ENCODE peak calls at places on chromosomes 16 and 17, in nine cellular contexts. One of them, this sample, is unnamed.

GRCh38 chr17:30236807-30237206 is 1.3 kb upstream of the SLC6A4 start:
- DNase-seq in CD4-positive, alpha-beta memory T cell: no peak
- DNase-seq in Peyer's patch: peak; percentile 84
- DNase-seq in GM23248: peak; percentile 74
- DNase-seq in kidney: peak; percentile 91
- DNase-seq in lower lobe of right lung: peak; percentile 76
- DNase-seq in small intestine: peak; percentile 60
- DNase-seq in mammary epithelial cell: peak; percentile 30
- DNase-seq in CD8-positive, alpha-beta memory T cell: no peak
- DNase-seq in this sample: peak; percentile 55

GRCh38 chr16:89374393-89374948 is 115.9 kb downstream of the ANKRD11 start:
- DNase-seq in CD4-positive, alpha-beta memory T cell: no peak
- DNase-seq in Peyer's patch: no peak
- DNase-seq in GM23248: no peak
- DNase-seq in kidney: no peak
- DNase-seq in lower lobe of right lung: no peak
- DNase-seq in small intestine: no peak
- DNase-seq in mammary epithelial cell: no peak
- DNase-seq in CD8-positive, alpha-beta memory T cell: no peak
- DNase-seq in this sample: no peak

GRCh38 chr16:53094013-53094630 is 39.3 kb downstream of the CHD9 start:
- DNase-seq in CD4-positive, alpha-beta memory T cell: peak; percentile 3
- DNase-seq in Peyer's patch: peak; percentile 86
- DNase-seq in GM23248: no peak
- DNase-seq in kidney: peak; percentile 89
- DNase-seq in lower lobe of right lung: peak; percentile 87
- DNase-seq in small intestine: peak; percentile 88
- DNase-seq in mammary epithelial cell: no peak
- DNase-seq in CD8-positive, alpha-beta memory T cell: peak; percentile 56
- DNase-seq in this sample: no peak

GRCh38 chr16:56193951-56194726 is 2.9 kb downstream of the GNAO1 start:
- DNase-seq in CD4-positive, alpha-beta memory T cell: peak; percentile 83
- DNase-seq in Peyer's patch: peak; percentile 69
- DNase-seq in GM23248: peak; percentile 56
- DNase-seq in kidney: peak; percentile 95
- DNase-seq in lower lobe of right lung: peak; percentile 71
- DNase-seq in small intestine: peak; percentile 56
- DNase-seq in mammary epithelial cell: peak; percentile 45
- DNase-seq in CD8-positive, alpha-beta memory T cell: peak; percentile 48
- DNase-seq in this sample: peak; percentile 79

GRCh38 chr17:66300956-66301355 is 1.5 kb upstream of the PRKCA start:
- DNase-seq in CD4-positive, alpha-beta memory T cell: no peak
- DNase-seq in Peyer's patch: no peak
- DNase-seq in GM23248: peak; percentile 20
- DNase-seq in kidney: no peak
- DNase-seq in lower lobe of right lung: no peak
- DNase-seq in small intestine: no peak
- DNase-seq in mammary epithelial cell: no peak
- DNase-seq in CD8-positive, alpha-beta memory T cell: no peak
- DNase-seq in this sample: no peak

GRCh38 chr17:75502746-75503329 is 12.5 kb downstream of the CASKIN2 start:
- DNase-seq in CD4-positive, alpha-beta memory T cell: no peak
- DNase-seq in Peyer's patch: no peak
- DNase-seq in GM23248: no peak
- DNase-seq in kidney: no peak
- DNase-seq in lower lobe of right lung: peak; percentile 41
- DNase-seq in small intestine: no peak
- DNase-seq in mammary epithelial cell: no peak
- DNase-seq in CD8-positive, alpha-beta memory T cell: no peak
- DNase-seq in this sample: no peak

GRCh38 chr16:47592232-47592631 is 131.1 kb downstream of the PHKB start:
- DNase-seq in CD4-positive, alpha-beta memory T cell: no peak
- DNase-seq in Peyer's patch: no peak
- DNase-seq in GM23248: no peak
- DNase-seq in kidney: no peak
- DNase-seq in lower lobe of right lung: no peak
- DNase-seq in small intestine: no peak
- DNase-seq in mammary epithelial cell: no peak
- DNase-seq in CD8-positive, alpha-beta memory T cell: no peak
- DNase-seq in this sample: no peak

GRCh38 chr16:88685156-88686061 is 898 bp downstream of the SNAI3 start:
- DNase-seq in CD4-positive, alpha-beta memory T cell: peak; percentile 49
- DNase-seq in Peyer's patch: no peak
- DNase-seq in GM23248: peak; percentile 86
- DNase-seq in kidney: peak; percentile 77
- DNase-seq in lower lobe of right lung: peak; percentile 61
- DNase-seq in small intestine: no peak
- DNase-seq in mammary epithelial cell: peak; percentile 25
- DNase-seq in CD8-positive, alpha-beta memory T cell: peak; percentile 45
- DNase-seq in this sample: peak; percentile 64

GRCh38 chr17:81481011-81481799 is 31.4 kb downstream of the ACTG1 start:
- DNase-seq in CD4-positive, alpha-beta memory T cell: peak; percentile 56
- DNase-seq in Peyer's patch: peak; percentile 83
- DNase-seq in GM23248: peak; percentile 75
- DNase-seq in kidney: peak; percentile 91
- DNase-seq in lower lobe of right lung: peak; percentile 73
- DNase-seq in small intestine: peak; percentile 77
- DNase-seq in mammary epithelial cell: no peak
- DNase-seq in CD8-positive, alpha-beta memory T cell: peak; percentile 45
- DNase-seq in this sample: peak; percentile 88

DNA sequence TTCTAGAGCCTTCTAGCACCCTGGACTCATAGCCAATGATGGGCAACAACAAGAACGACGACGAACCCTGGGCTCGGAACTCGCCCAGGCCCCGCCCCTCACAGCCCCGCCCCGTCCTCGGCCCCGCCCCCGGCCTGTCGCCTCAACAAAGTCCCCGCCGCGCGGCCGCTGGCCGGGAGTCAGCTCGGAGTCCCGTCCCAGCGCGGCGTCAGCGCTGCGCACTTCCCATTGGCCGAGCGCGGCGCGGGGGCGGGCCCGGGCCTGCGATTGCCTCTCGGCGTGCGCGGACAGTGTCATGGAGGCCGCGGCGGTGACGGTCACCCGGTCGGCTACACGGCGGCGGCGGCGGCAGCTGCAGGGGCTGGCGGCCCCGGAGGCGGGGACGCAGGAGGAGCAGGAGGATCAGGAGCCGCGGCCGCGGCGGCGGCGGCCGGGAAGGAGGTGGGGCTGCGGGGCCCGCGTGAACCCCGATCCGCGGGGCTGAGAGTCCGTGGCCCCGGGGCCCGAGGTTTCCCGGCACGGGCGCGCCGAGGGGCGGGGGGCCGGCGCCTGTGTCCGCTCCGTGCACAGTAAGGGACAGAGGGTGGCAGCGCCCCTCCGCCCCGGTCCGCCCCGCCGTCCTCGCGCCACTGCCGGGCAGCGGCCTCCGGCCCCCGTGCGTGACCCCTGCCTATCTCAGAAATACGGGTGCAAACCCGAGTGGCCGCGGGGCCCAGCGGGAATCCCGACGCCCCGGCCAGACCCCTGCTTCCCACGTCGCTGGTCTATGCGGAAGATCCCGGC is at the start of gene ENGASE:
- DNase-seq in CD4-positive, alpha-beta memory T cell: peak; percentile 89
- DNase-seq in Peyer's patch: peak; percentile 99
- DNase-seq in GM23248: peak; percentile 97
- DNase-seq in kidney: peak; percentile 98
- DNase-seq in lower lobe of right lung: peak; percentile 97
- DNase-seq in small intestine: peak; percentile 98
- DNase-seq in mammary epithelial cell: peak; percentile 87
- DNase-seq in CD8-positive, alpha-beta memory T cell: peak; percentile 90
- DNase-seq in this sample: peak; percentile 93
- H3K27ac ChIP-seq in CD4-positive, alpha-beta memory T cell: peak within 1 kb of the TSS; percentile 78
- H3K27ac ChIP-seq in Peyer's patch: peak within 1 kb of the TSS; percentile 88
- H3K27ac ChIP-seq in GM23248: peak within 1 kb of the TSS; percentile 4
- H3K27ac ChIP-seq in kidney: no peak within 1 kb of the TSS
- H3K27ac ChIP-seq in lower lobe of right lung: peak within 1 kb of the TSS; percentile 87
- H3K27ac ChIP-seq in small intestine: peak within 1 kb of the TSS; percentile 82
- H3K27ac ChIP-seq in mammary epithelial cell: peak within 1 kb of the TSS; percentile 36
- H3K27ac ChIP-seq in CD8-positive, alpha-beta memory T cell: peak within 1 kb of the TSS; percentile 51
- H3K27ac ChIP-seq in this sample: peak within 1 kb of the TSS; percentile 76

GRCh38 chr16:74190292-74190691 is 106.3 kb upstream of the PSMD7 start:
- DNase-seq in CD4-positive, alpha-beta memory T cell: no peak
- DNase-seq in Peyer's patch: no peak
- DNase-seq in GM23248: no peak
- DNase-seq in kidney: no peak
- DNase-seq in lower lobe of right lung: no peak
- DNase-seq in small intestine: no peak
- DNase-seq in mammary epithelial cell: no peak
- DNase-seq in CD8-positive, alpha-beta memory T cell: no peak
- DNase-seq in this sample: no peak

GRCh38 chr16:74192281-74192680 is 104.3 kb upstream of the PSMD7 start:
- DNase-seq in CD4-positive, alpha-beta memory T cell: no peak
- DNase-seq in Peyer's patch: no peak
- DNase-seq in GM23248: no peak
- DNase-seq in kidney: no peak
- DNase-seq in lower lobe of right lung: no peak
- DNase-seq in small intestine: no peak
- DNase-seq in mammary epithelial cell: no peak
- DNase-seq in CD8-positive, alpha-beta memory T cell: no peak
- DNase-seq in this sample: no peak

GRCh38 chr16:74184839-74185238 is 111.8 kb upstream of the PSMD7 start:
- DNase-seq in CD4-positive, alpha-beta memory T cell: no peak
- DNase-seq in Peyer's patch: no peak
- DNase-seq in GM23248: no peak
- DNase-seq in kidney: no peak
- DNase-seq in lower lobe of right lung: no peak
- DNase-seq in small intestine: no peak
- DNase-seq in mammary epithelial cell: no peak
- DNase-seq in CD8-positive, alpha-beta memory T cell: no peak
- DNase-seq in this sample: no peak

GRCh38 chr16:74183601-74184365 is 112.8 kb upstream of the PSMD7 start:
- DNase-seq in CD4-positive, alpha-beta memory T cell: no peak
- DNase-seq in Peyer's patch: no peak
- DNase-seq in GM23248: no peak
- DNase-seq in kidney: no peak
- DNase-seq in lower lobe of right lung: no peak
- DNase-seq in small intestine: no peak
- DNase-seq in mammary epithelial cell: no peak
- DNase-seq in CD8-positive, alpha-beta memory T cell: no peak
- DNase-seq in this sample: no peak

GRCh38 chr16:74186589-74186988 is 110.0 kb upstream of the PSMD7 start:
- DNase-seq in CD4-positive, alpha-beta memory T cell: no peak
- DNase-seq in Peyer's patch: no peak
- DNase-seq in GM23248: peak; percentile 6
- DNase-seq in kidney: no peak
- DNase-seq in lower lobe of right lung: no peak
- DNase-seq in small intestine: no peak
- DNase-seq in mammary epithelial cell: no peak
- DNase-seq in CD8-positive, alpha-beta memory T cell: no peak
- DNase-seq in this sample: no peak
- H3K27ac ChIP-seq in CD4-positive, alpha-beta memory T cell: no peak overlapping the region
- H3K27ac ChIP-seq in Peyer's patch: no peak overlapping the region
- H3K27ac ChIP-seq in GM23248: no peak overlapping the region
- H3K27ac ChIP-seq in kidney: no peak overlapping the region
- H3K27ac ChIP-seq in lower lobe of right lung: no peak overlapping the region
- H3K27ac ChIP-seq in small intestine: no peak overlapping the region
- H3K27ac ChIP-seq in mammary epithelial cell: no peak overlapping the region
- H3K27ac ChIP-seq in CD8-positive, alpha-beta memory T cell: no peak overlapping the region
- H3K27ac ChIP-seq in this sample: no peak overlapping the region

GRCh38 chr17:48819466-48819865 is 2.4 kb upstream of the TTLL6 start:
- DNase-seq in CD4-positive, alpha-beta memory T cell: no peak
- DNase-seq in Peyer's patch: no peak
- DNase-seq in GM23248: no peak
- DNase-seq in kidney: no peak
- DNase-seq in lower lobe of right lung: no peak
- DNase-seq in small intestine: no peak
- DNase-seq in mammary epithelial cell: no peak
- DNase-seq in CD8-positive, alpha-beta memory T cell: no peak
- DNase-seq in this sample: no peak

GRCh38 chr17:48814504-48814903 is 2.5 kb downstream of the TTLL6 start:
- DNase-seq in CD4-positive, alpha-beta memory T cell: peak; percentile 60
- DNase-seq in Peyer's patch: no peak
- DNase-seq in GM23248: peak; percentile 64
- DNase-seq in kidney: no peak
- DNase-seq in lower lobe of right lung: no peak
- DNase-seq in small intestine: peak; percentile 68
- DNase-seq in mammary epithelial cell: no peak
- DNase-seq in CD8-positive, alpha-beta memory T cell: peak; percentile 51
- DNase-seq in this sample: peak; percentile 80

GRCh38 chr17:48818361-48818841 is 1.4 kb upstream of the TTLL6 start:
- DNase-seq in CD4-positive, alpha-beta memory T cell: no peak
- DNase-seq in Peyer's patch: no peak
- DNase-seq in GM23248: no peak
- DNase-seq in kidney: no peak
- DNase-seq in lower lobe of right lung: no peak
- DNase-seq in small intestine: no peak
- DNase-seq in mammary epithelial cell: no peak
- DNase-seq in CD8-positive, alpha-beta memory T cell: no peak
- DNase-seq in this sample: no peak

GRCh38 chr17:48816774-48817590 is at the start of gene TTLL6:
- DNase-seq in CD4-positive, alpha-beta memory T cell: peak; percentile 78
- DNase-seq in Peyer's patch: peak; percentile 89
- DNase-seq in GM23248: peak; percentile 67
- DNase-seq in kidney: peak; percentile 95
- DNase-seq in lower lobe of right lung: peak; percentile 91
- DNase-seq in small intestine: peak; percentile 92
- DNase-seq in mammary epithelial cell: peak; percentile 84
- DNase-seq in CD8-positive, alpha-beta memory T cell: peak; percentile 75
- DNase-seq in this sample: peak; percentile 92

DNA sequence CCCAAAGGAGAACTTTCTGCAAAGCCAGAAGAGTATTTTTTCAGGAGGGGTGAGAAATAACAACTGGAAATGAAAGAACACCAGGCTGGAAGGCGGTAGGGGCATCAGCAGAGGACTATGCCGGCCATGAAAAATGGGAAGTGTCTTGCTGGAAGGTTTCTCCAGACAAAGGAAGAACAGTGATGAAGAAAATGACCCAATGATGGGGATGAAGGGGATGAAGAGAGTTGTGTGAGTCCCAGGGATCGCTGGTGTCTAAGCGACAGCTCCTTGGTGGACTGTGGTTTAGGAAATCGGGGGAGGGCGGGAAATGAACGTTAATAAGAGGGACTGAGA is 623 bp downstream of the TTLL6 start:
- DNase-seq in CD4-positive, alpha-beta memory T cell: no peak
- DNase-seq in Peyer's patch: no peak
- DNase-seq in GM23248: no peak
- DNase-seq in kidney: no peak
- DNase-seq in lower lobe of right lung: no peak
- DNase-seq in small intestine: no peak
- DNase-seq in mammary epithelial cell: no peak
- DNase-seq in CD8-positive, alpha-beta memory T cell: no peak
- DNase-seq in this sample: no peak
- H3K27ac ChIP-seq in CD4-positive, alpha-beta memory T cell: no peak overlapping the region
- H3K27ac ChIP-seq in Peyer's patch: no peak overlapping the region
- H3K27ac ChIP-seq in GM23248: no peak overlapping the region
- H3K27ac ChIP-seq in kidney: no peak overlapping the region
- H3K27ac ChIP-seq in lower lobe of right lung: peak overlapping the region; percentile 36
- H3K27ac ChIP-seq in small intestine: no peak overlapping the region
- H3K27ac ChIP-seq in mammary epithelial cell: no peak overlapping the region
- H3K27ac ChIP-seq in CD8-positive, alpha-beta memory T cell: no peak overlapping the region
- H3K27ac ChIP-seq in this sample: no peak overlapping the region

GRCh38 chr17:76549539-76549938 is 9.7 kb downstream of the PRCD start:
- DNase-seq in CD4-positive, alpha-beta memory T cell: no peak
- DNase-seq in Peyer's patch: no peak
- DNase-seq in GM23248: no peak
- DNase-seq in kidney: peak; percentile 1
- DNase-seq in lower lobe of right lung: no peak
- DNase-seq in small intestine: no peak
- DNase-seq in mammary epithelial cell: no peak
- DNase-seq in CD8-positive, alpha-beta memory T cell: no peak
- DNase-seq in this sample: no peak
- H3K27ac ChIP-seq in CD4-positive, alpha-beta memory T cell: no peak overlapping the region
- H3K27ac ChIP-seq in Peyer's patch: no peak overlapping the region
- H3K27ac ChIP-seq in GM23248: no peak overlapping the region
- H3K27ac ChIP-seq in kidney: no peak overlapping the region
- H3K27ac ChIP-seq in lower lobe of right lung: no peak overlapping the region
- H3K27ac ChIP-seq in small intestine: no peak overlapping the region
- H3K27ac ChIP-seq in mammary epithelial cell: no peak overlapping the region
- H3K27ac ChIP-seq in CD8-positive, alpha-beta memory T cell: no peak overlapping the region
- H3K27ac ChIP-seq in this sample: peak overlapping the region; percentile 91